ENCODE peak calls at places on chromosomes 2 and 18, in six cellular contexts. I, T, E, F, O and B are unnamed samples.

GRCh38 chr2:70367722-70368323 is 66.0 kb upstream of the FAM136A start:
- DNase-seq in T (no peak), E (no peak), O (no peak), I (peak), F (no peak), B (no peak)

GRCh38 chr2:219524817-219525216 is 10.5 kb downstream of the ASIC4 start:
- DNase-seq in E (no peak), T (no peak), F (no peak), O (no peak), I (no peak), B (no peak)

GRCh38 chr18:35547008-35547605 is 34.4 kb upstream of the GALNT1 start:
- DNase-seq in O (no peak), I (no peak), F (no peak), T (no peak), E (no peak), B (no peak)

GRCh38 chr2:137910641-137911040 is 53.6 kb upstream of the HNMT start:
- DNase-seq in E (no peak), T (no peak), I (no peak), O (no peak), F (no peak), B (no peak)

GRCh38 chr2:240350696-240351087 is 84.8 kb upstream of the GPC1 start:
- DNase-seq in O (peak), E (no peak), I (no peak), F (no peak), T (no peak), B (no peak)

GRCh38 chr2:70966681-70967080 is 11.7 kb upstream of the ANKRD53 start:
- DNase-seq in O (no peak), F (no peak), E (peak), I (no peak), T (no peak), B (no peak)

GRCh38 chr2:172440795-172441194 is 13.4 kb downstream of the ITGA6 start:
- DNase-seq in I (no peak), F (no peak), E (no peak), O (no peak), T (no peak), B (peak)

GRCh38 chr2:61889212-61889956 is 928 bp upstream of the CCT4 start:
- DNase-seq in O (no peak), E (no peak), I (peak), F (peak), T (peak), B (no peak)

GRCh38 chr2:9739508-9739907 is 103.8 kb upstream of the TAF1B start:
- DNase-seq in I (peak), T (peak), E (peak), F (peak), O (peak), B (no peak)

GRCh38 chr2:218806346-218806978 is 24.5 kb downstream of the CYP27A1 start:
- DNase-seq in F (peak), E (peak), O (peak), I (peak), T (peak), B (peak)

GRCh38 chr18:7895346-7895745 is 328.2 kb downstream of the PTPRM start:
- DNase-seq in I (no peak), E (no peak), O (no peak), F (no peak), T (no peak), B (no peak)

GRCh38 chr2:129731925-129732629 is 247.4 kb upstream of the RAB6C start:
- DNase-seq in E (no peak), F (no peak), T (no peak), I (no peak), O (no peak), B (no peak)

DNA sequence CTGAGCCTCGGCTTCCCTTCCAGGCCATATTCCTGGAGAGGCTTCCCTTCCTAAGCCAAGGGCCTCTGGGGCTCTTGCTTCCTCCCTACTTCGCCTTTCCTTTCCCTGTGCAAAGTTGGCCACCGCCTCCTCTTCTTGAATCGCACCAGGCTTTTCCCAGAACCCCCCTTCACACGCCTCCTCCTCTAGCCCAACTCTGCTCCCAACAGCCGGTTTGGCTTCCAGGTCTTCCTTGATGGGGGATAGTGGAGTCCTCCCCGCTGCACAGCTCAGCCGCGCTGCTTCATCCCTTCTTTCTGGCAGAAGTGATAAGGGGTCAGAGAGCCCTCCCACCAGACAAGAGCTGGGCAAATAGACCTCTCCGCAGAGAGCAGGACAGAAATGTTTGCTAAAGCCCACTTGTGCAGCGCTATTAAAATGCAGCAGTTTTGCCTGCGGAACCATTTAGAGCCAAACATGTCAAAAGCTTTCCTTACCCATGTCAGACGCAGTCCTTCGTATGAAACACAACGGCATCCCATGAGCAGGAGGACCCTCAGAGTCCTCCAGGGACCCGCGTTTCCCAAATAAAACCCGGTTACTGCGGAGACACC is 56.5 kb downstream of the SNORC start:
- DNase-seq in F (no peak), T (no peak), O (no peak), E (no peak), I (no peak), B (no peak)
- H3K4me3 ChIP-seq in F (peak), T (no peak), O (peak), E (no peak), I (no peak), B (no peak)

DNA sequence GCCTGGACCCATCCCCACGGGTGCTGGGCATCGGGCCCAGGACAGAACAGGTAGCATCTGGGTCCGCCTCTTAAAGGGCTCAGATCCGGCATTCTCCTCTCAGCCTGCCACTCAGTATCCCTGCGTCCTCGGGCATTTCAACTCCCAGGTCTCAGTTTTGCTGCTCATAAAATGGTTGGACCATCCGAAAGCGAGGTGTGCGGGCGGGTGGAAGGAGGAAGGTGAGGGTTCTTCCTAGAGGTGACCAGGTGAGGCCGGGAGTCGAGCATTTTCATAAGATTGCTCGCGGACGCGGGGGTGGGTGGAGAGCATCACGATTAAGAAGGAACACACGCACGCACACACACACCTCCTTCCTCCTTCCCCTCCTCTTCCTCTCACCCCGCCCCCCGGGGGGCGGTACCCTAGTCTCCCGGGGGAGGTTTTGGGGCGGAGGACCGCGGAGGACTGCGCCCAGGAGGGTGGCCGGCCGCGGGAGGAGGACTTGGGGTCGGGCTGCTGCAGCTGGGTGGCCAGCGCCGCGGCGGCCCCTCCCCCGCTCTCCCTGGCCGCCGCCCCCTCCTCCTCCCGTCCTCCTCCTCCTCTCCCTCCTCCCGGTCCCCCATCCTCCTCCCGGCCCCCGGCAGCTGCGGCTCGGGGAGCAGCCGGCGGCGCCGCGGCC is 97.9 kb upstream of the GPR45 start:
- DNase-seq in T (peak), F (peak), I (peak), E (no peak), O (peak), B (no peak)
- H3K4me3 ChIP-seq in T (peak), F (peak), I (no peak), E (peak), O (peak), B (peak)

GRCh38 chr2:79638943-79639342 is 126.1 kb downstream of the CTNNA2 start:
- DNase-seq in T (no peak), F (no peak), I (no peak), E (no peak), O (no peak), B (no peak)

GRCh38 chr2:79638410-79638809 is 125.6 kb downstream of the CTNNA2 start:
- DNase-seq in I (no peak), T (no peak), E (no peak), F (no peak), O (no peak), B (no peak)

GRCh38 chr2:79640001-79640400 is 127.2 kb downstream of the CTNNA2 start:
- DNase-seq in T (no peak), F (no peak), I (no peak), O (no peak), E (no peak), B (no peak)
- H3K4me3 ChIP-seq in T (no peak), F (no peak), I (no peak), O (no peak), E (no peak), B (no peak)

GRCh38 chr2:114517580-114517979 is 75.1 kb downstream of the DPP10 start:
- DNase-seq in E (no peak), T (no peak), F (no peak), O (no peak), I (no peak), B (no peak)
- H3K4me3 ChIP-seq in E (no peak), T (no peak), F (no peak), O (no peak), I (no peak), B (no peak)

DNA sequence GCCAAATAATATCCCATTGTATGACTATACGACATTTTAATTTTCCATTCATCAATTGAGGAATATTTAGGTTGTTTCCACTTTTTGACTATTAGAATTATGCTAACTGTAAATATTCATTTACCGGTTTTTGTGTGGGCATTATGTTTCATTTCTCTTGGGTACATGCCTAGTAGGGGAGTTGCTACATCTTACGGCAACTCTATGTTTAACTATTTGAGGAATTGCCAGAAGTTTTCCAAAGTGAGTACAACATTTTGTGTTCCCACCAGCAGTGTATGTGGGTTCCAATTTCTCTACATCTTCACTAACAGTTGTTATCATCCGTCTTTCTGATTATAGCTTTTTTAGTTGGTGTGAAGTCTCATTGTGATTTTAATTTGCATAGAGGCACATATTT is 1.6 kb upstream of the KDSR start:
- DNase-seq in F (no peak), T (no peak), E (no peak), I (no peak), O (no peak), B (no peak)
- H3K4me3 ChIP-seq in F (peak), T (peak), E (peak), I (no peak), O (no peak), B (no peak)